ENCODE peak calls at places on chromosomes 4 and X, in nine cellular contexts. I, E, T, D, H, Z, G, P and N are unnamed samples.

GRCh38 chr4:17957689-17958088 is 63.9 kb downstream of the LCORL start:
- DNase-seq in I (no peak), E (no peak), T (peak), D (no peak), H (no peak), Z (no peak), G (no peak), P (no peak), N (no peak)

GRCh38 chrX:70422886-70423336 is at the start of gene GDPD2:
- DNase-seq in I (no peak), E (no peak), T (no peak), D (no peak), H (peak), Z (no peak), G (peak), P (no peak), N (peak)

GRCh38 chr4:62135565-62136156 is 935.5 kb downstream of the ADGRL3 start:
- DNase-seq in I (no peak), E (no peak), T (peak), D (no peak), H (no peak), Z (no peak), G (no peak), P (no peak), N (peak)

GRCh38 chr4:147596976-147597375 is 20.2 kb upstream of the TMEM184C start:
- DNase-seq in I (no peak), E (no peak), T (peak), D (no peak), H (peak), Z (no peak), G (peak), P (no peak), N (peak)

GRCh38 chr4:687048-687974 is 1.6 kb downstream of the SLC49A3 start:
- DNase-seq in I (peak), E (no peak), T (peak), D (no peak), H (peak), Z (no peak), G (no peak), P (peak), N (peak)

GRCh38 chr4:148790691-148791090 is 348.5 kb upstream of the NR3C2 start:
- DNase-seq in I (no peak), E (no peak), T (peak), D (no peak), H (no peak), Z (no peak), G (no peak), P (no peak), N (peak)

GRCh38 chr4:114281561-114281960 is 302.1 kb upstream of the ARSJ start:
- DNase-seq in I (no peak), E (no peak), T (peak), D (no peak), H (peak), Z (no peak), G (no peak), P (no peak), N (peak)

GRCh38 chr4:56158483-56158882 is 209.7 kb downstream of the CEP135 start:
- DNase-seq in I (no peak), E (no peak), T (no peak), D (no peak), H (no peak), Z (no peak), G (peak), P (no peak), N (no peak)

GRCh38 chr4:30720656-30721352 is 635 bp downstream of the PCDH7 start:
- DNase-seq in I (no peak), E (no peak), T (peak), D (peak), H (peak), Z (no peak), G (peak), P (peak), N (peak)

GRCh38 chr4:140037353-140038030 is 116.5 kb downstream of the MAML3 start:
- DNase-seq in I (no peak), E (no peak), T (peak), D (no peak), H (peak), Z (no peak), G (peak), P (no peak), N (peak)

GRCh38 chr4:6562931-6563901 is 11.8 kb upstream of the MAN2B2 start:
- DNase-seq in I (no peak), E (no peak), T (peak), D (no peak), H (peak), Z (no peak), G (peak), P (no peak), N (peak)

GRCh38 chrX:108380222-108380621 is 58.0 kb downstream of the COL4A6 start:
- DNase-seq in I (no peak), E (no peak), T (no peak), D (no peak), H (no peak), Z (no peak), G (no peak), P (no peak), N (no peak)

GRCh38 chr4:152643153-152644035 is 36.4 kb downstream of the TMEM154 start:
- DNase-seq in I (no peak), E (no peak), T (no peak), D (no peak), H (no peak), Z (no peak), G (no peak), P (no peak), N (no peak)

GRCh38 chrX:144732588-144732987 is 514.7 kb upstream of the SPANXN1 start:
- DNase-seq in I (no peak), E (no peak), T (peak), D (no peak), H (no peak), Z (no peak), G (no peak), P (no peak), N (peak)

GRCh38 chr4:90246841-90247240 is 119.6 kb downstream of the CCSER1 start:
- DNase-seq in I (no peak), E (no peak), T (no peak), D (no peak), H (no peak), Z (no peak), G (no peak), P (no peak), N (no peak)

GRCh38 chrX:28847423-28847822 is 260.2 kb downstream of the IL1RAPL1 start:
- DNase-seq in I (peak), E (no peak), T (peak), D (no peak), H (no peak), Z (no peak), G (no peak), P (peak), N (peak)

GRCh38 chr4:69896530-69897116 is 34.2 kb upstream of the CSN1S1 start:
- DNase-seq in I (no peak), E (no peak), T (peak), D (no peak), H (peak), Z (no peak), G (no peak), P (no peak), N (peak)

GRCh38 chrX:1597345-1598020 is 6.1 kb downstream of the AKAP17A start:
- DNase-seq in I (no peak), E (no peak), T (no peak), D (peak), H (no peak), Z (no peak), G (no peak), P (no peak), N (no peak)

GRCh38 chr4:186647821-186648220 is 75.8 kb downstream of the FAT1 start:
- DNase-seq in I (no peak), E (no peak), T (no peak), D (no peak), H (no peak), Z (no peak), G (no peak), P (no peak), N (no peak)

GRCh38 chr4:86959588-86960500 is 25.0 kb downstream of the AFF1 start:
- DNase-seq in I (no peak), E (no peak), T (no peak), D (no peak), H (no peak), Z (no peak), G (no peak), P (no peak), N (no peak)

GRCh38 chr4:176302283-176303275 is 17.2 kb upstream of the SPCS3 start:
- DNase-seq in I (no peak), E (no peak), T (peak), D (no peak), H (peak), Z (no peak), G (no peak), P (no peak), N (peak)

GRCh38 chr4:80312124-80312523 is 23.4 kb upstream of the CFAP299 start:
- DNase-seq in I (no peak), E (no peak), T (no peak), D (no peak), H (no peak), Z (no peak), G (no peak), P (no peak), N (no peak)

GRCh38 chrX:74422576-74423288 is 1.4 kb downstream of the SLC16A2 start:
- DNase-seq in I (peak), E (no peak), T (peak), D (no peak), H (peak), Z (no peak), G (no peak), P (peak), N (peak)

GRCh38 chrX:67636532-67636931 is 92.7 kb downstream of the AR start:
- DNase-seq in I (no peak), E (no peak), T (peak), D (no peak), H (peak), Z (no peak), G (no peak), P (no peak), N (peak)

GRCh38 chrX:39969099-39969825 is 128.5 kb downstream of the BCOR start:
- DNase-seq in I (no peak), E (peak), T (peak), D (peak), H (no peak), Z (peak), G (peak), P (peak), N (no peak)